ENCODE peak calls at places on chromosomes 2 and 18, in nine cellular contexts. L is GM12865; Z is iris pigment epithelial cell; F is iPS-NIHi11; R is right lobe of liver; B is stimulated activated CD4-positive, alpha-beta T cell treated with anti-CD3 and anti-CD28 coated beads, Interleukin-2, amount 100 ng/mL, for 24 hours; M is T47D; W is mucosa of gallbladder; D is stimulated activated CD8-positive, alpha-beta memory T cell treated with anti-CD3 and anti-CD28 coated beads, Interleukin-2, amount 100 ng/mL, for 48 hours. Q is an unnamed sample.

GRCh38 chr2:26772064-26773001 is 8.2 kb downstream of the SLC35F6 start:
- DNase-seq in L (no peak), Z (peak), F (no peak), R (peak), B (no peak), M (no peak), W (peak), D (no peak), Q (no peak)

GRCh38 chr18:67520276-67521035 is 3.9 kb upstream of the DSEL start:
- DNase-seq in L (no peak), Z (peak), F (no peak), R (no peak), B (no peak), M (no peak), W (no peak), D (no peak), Q (no peak)

GRCh38 chr2:25735835-25736234 is 62.5 kb upstream of the DTNB start:
- DNase-seq in L (no peak), Z (no peak), F (no peak), R (no peak), B (no peak), M (no peak), W (no peak), D (no peak), Q (no peak)

GRCh38 chr2:31382452-31383120 is 32.0 kb downstream of the XDH start:
- DNase-seq in L (no peak), Z (peak), F (peak), R (no peak), B (no peak), M (no peak), W (no peak), D (no peak), Q (no peak)

GRCh38 chr2:178238144-178238521 is 43.8 kb downstream of the OSBPL6 start:
- DNase-seq in L (no peak), Z (peak), F (no peak), R (no peak), B (no peak), M (no peak), W (no peak), D (no peak), Q (no peak)

GRCh38 chr2:16664809-16665745 is 557 bp downstream of the CYRIA start:
- DNase-seq in L (no peak), Z (no peak), F (no peak), R (no peak), B (no peak), M (no peak), W (no peak), D (no peak), Q (no peak)

GRCh38 chr2:28445448-28446258 is 50.2 kb upstream of the PLB1 start:
- DNase-seq in L (no peak), Z (peak), F (no peak), R (no peak), B (peak), M (no peak), W (no peak), D (peak), Q (no peak)

GRCh38 chr2:167188596-167188967 is 300.3 kb downstream of the XIRP2 start:
- DNase-seq in L (no peak), Z (no peak), F (no peak), R (no peak), B (no peak), M (no peak), W (no peak), D (no peak), Q (no peak)

Q was measured in Karpas-422.